ENCODE peak calls at places on chromosome 2, in nine cellular contexts. One of them, this sample, is unnamed.

GRCh38 chr2:214856116-214856515 is 46.6 kb upstream of the BARD1 start:
- DNase-seq in GM13977: no peak
- DNase-seq in activated CD8-positive, alpha-beta memory T cell treated with anti-CD3 and anti-CD28 coated beads for 48 hours: no peak
- DNase-seq in activated T-cell treated with anti-CD3 and anti-CD28 coated beads, Interleukin-2, amount 50 U/mL, for 72 hours: no peak
- DNase-seq in activated CD4-positive, alpha-beta T cell treated with anti-CD3 and anti-CD28 coated beads, Interleukin-2, amount 50 U/mL, for 48 hours: no peak
- DNase-seq in stimulated activated CD4-positive, alpha-beta T cell treated with anti-CD3 and anti-CD28 coated beads, TNF-alpha, amount 100 ng/mL, for 4 hours: no peak
- DNase-seq in kidney glomerular epithelial cell: peak; percentile 28
- DNase-seq in coronary artery: no peak
- DNase-seq in Right ventricle myocardium superior: no peak
- DNase-seq in this sample: no peak

GRCh38 chr2:55163895-55164509 is 68.1 kb downstream of the CLHC1 start:
- DNase-seq in GM13977: no peak
- DNase-seq in activated CD8-positive, alpha-beta memory T cell treated with anti-CD3 and anti-CD28 coated beads for 48 hours: no peak
- DNase-seq in activated T-cell treated with anti-CD3 and anti-CD28 coated beads, Interleukin-2, amount 50 U/mL, for 72 hours: no peak
- DNase-seq in activated CD4-positive, alpha-beta T cell treated with anti-CD3 and anti-CD28 coated beads, Interleukin-2, amount 50 U/mL, for 48 hours: no peak
- DNase-seq in stimulated activated CD4-positive, alpha-beta T cell treated with anti-CD3 and anti-CD28 coated beads, TNF-alpha, amount 100 ng/mL, for 4 hours: no peak
- DNase-seq in kidney glomerular epithelial cell: peak; percentile 14
- DNase-seq in coronary artery: no peak
- DNase-seq in Right ventricle myocardium superior: no peak
- DNase-seq in this sample: no peak

GRCh38 chr2:88545118-88545517 is 82.1 kb downstream of the EIF2AK3 start:
- DNase-seq in GM13977: peak; percentile 43
- DNase-seq in activated CD8-positive, alpha-beta memory T cell treated with anti-CD3 and anti-CD28 coated beads for 48 hours: no peak
- DNase-seq in activated T-cell treated with anti-CD3 and anti-CD28 coated beads, Interleukin-2, amount 50 U/mL, for 72 hours: no peak
- DNase-seq in activated CD4-positive, alpha-beta T cell treated with anti-CD3 and anti-CD28 coated beads, Interleukin-2, amount 50 U/mL, for 48 hours: no peak
- DNase-seq in stimulated activated CD4-positive, alpha-beta T cell treated with anti-CD3 and anti-CD28 coated beads, TNF-alpha, amount 100 ng/mL, for 4 hours: no peak
- DNase-seq in kidney glomerular epithelial cell: no peak
- DNase-seq in coronary artery: no peak
- DNase-seq in Right ventricle myocardium superior: no peak
- DNase-seq in this sample: peak; percentile 83

GRCh38 chr2:102660574-102660973 is 41.2 kb downstream of the SLC9A2 start:
- DNase-seq in GM13977: no peak
- DNase-seq in activated CD8-positive, alpha-beta memory T cell treated with anti-CD3 and anti-CD28 coated beads for 48 hours: no peak
- DNase-seq in activated T-cell treated with anti-CD3 and anti-CD28 coated beads, Interleukin-2, amount 50 U/mL, for 72 hours: no peak
- DNase-seq in activated CD4-positive, alpha-beta T cell treated with anti-CD3 and anti-CD28 coated beads, Interleukin-2, amount 50 U/mL, for 48 hours: no peak
- DNase-seq in stimulated activated CD4-positive, alpha-beta T cell treated with anti-CD3 and anti-CD28 coated beads, TNF-alpha, amount 100 ng/mL, for 4 hours: no peak
- DNase-seq in kidney glomerular epithelial cell: no peak
- DNase-seq in coronary artery: no peak
- DNase-seq in Right ventricle myocardium superior: no peak
- DNase-seq in this sample: no peak

GRCh38 chr2:75022516-75022915 is 64.1 kb downstream of the POLE4 start:
- DNase-seq in GM13977: no peak
- DNase-seq in activated CD8-positive, alpha-beta memory T cell treated with anti-CD3 and anti-CD28 coated beads for 48 hours: no peak
- DNase-seq in activated T-cell treated with anti-CD3 and anti-CD28 coated beads, Interleukin-2, amount 50 U/mL, for 72 hours: no peak
- DNase-seq in activated CD4-positive, alpha-beta T cell treated with anti-CD3 and anti-CD28 coated beads, Interleukin-2, amount 50 U/mL, for 48 hours: no peak
- DNase-seq in stimulated activated CD4-positive, alpha-beta T cell treated with anti-CD3 and anti-CD28 coated beads, TNF-alpha, amount 100 ng/mL, for 4 hours: no peak
- DNase-seq in kidney glomerular epithelial cell: no peak
- DNase-seq in coronary artery: no peak
- DNase-seq in Right ventricle myocardium superior: no peak
- DNase-seq in this sample: no peak

GRCh38 chr2:235085476-235085875 is 133.7 kb downstream of the SH3BP4 start:
- DNase-seq in GM13977: no peak
- DNase-seq in activated CD8-positive, alpha-beta memory T cell treated with anti-CD3 and anti-CD28 coated beads for 48 hours: no peak
- DNase-seq in activated T-cell treated with anti-CD3 and anti-CD28 coated beads, Interleukin-2, amount 50 U/mL, for 72 hours: no peak
- DNase-seq in activated CD4-positive, alpha-beta T cell treated with anti-CD3 and anti-CD28 coated beads, Interleukin-2, amount 50 U/mL, for 48 hours: no peak
- DNase-seq in stimulated activated CD4-positive, alpha-beta T cell treated with anti-CD3 and anti-CD28 coated beads, TNF-alpha, amount 100 ng/mL, for 4 hours: no peak
- DNase-seq in kidney glomerular epithelial cell: no peak
- DNase-seq in coronary artery: no peak
- DNase-seq in Right ventricle myocardium superior: no peak
- DNase-seq in this sample: no peak

GRCh38 chr2:153477641-153478288 is 797 bp downstream of the RPRM start:
- DNase-seq in GM13977: no peak
- DNase-seq in activated CD8-positive, alpha-beta memory T cell treated with anti-CD3 and anti-CD28 coated beads for 48 hours: no peak
- DNase-seq in activated T-cell treated with anti-CD3 and anti-CD28 coated beads, Interleukin-2, amount 50 U/mL, for 72 hours: no peak
- DNase-seq in activated CD4-positive, alpha-beta T cell treated with anti-CD3 and anti-CD28 coated beads, Interleukin-2, amount 50 U/mL, for 48 hours: peak; percentile 3
- DNase-seq in stimulated activated CD4-positive, alpha-beta T cell treated with anti-CD3 and anti-CD28 coated beads, TNF-alpha, amount 100 ng/mL, for 4 hours: no peak
- DNase-seq in kidney glomerular epithelial cell: no peak
- DNase-seq in coronary artery: no peak
- DNase-seq in Right ventricle myocardium superior: no peak
- DNase-seq in this sample: no peak

GRCh38 chr2:156445311-156446218 is 9.4 kb downstream of the GPD2 start:
- DNase-seq in GM13977: no peak
- DNase-seq in activated CD8-positive, alpha-beta memory T cell treated with anti-CD3 and anti-CD28 coated beads for 48 hours: no peak
- DNase-seq in activated T-cell treated with anti-CD3 and anti-CD28 coated beads, Interleukin-2, amount 50 U/mL, for 72 hours: no peak
- DNase-seq in activated CD4-positive, alpha-beta T cell treated with anti-CD3 and anti-CD28 coated beads, Interleukin-2, amount 50 U/mL, for 48 hours: no peak
- DNase-seq in stimulated activated CD4-positive, alpha-beta T cell treated with anti-CD3 and anti-CD28 coated beads, TNF-alpha, amount 100 ng/mL, for 4 hours: no peak
- DNase-seq in kidney glomerular epithelial cell: peak; percentile 80
- DNase-seq in coronary artery: no peak
- DNase-seq in Right ventricle myocardium superior: no peak
- DNase-seq in this sample: no peak

GRCh38 chr2:11342561-11343343 is 1.7 kb downstream of the ROCK2 start:
- DNase-seq in GM13977: no peak
- DNase-seq in activated CD8-positive, alpha-beta memory T cell treated with anti-CD3 and anti-CD28 coated beads for 48 hours: no peak
- DNase-seq in activated T-cell treated with anti-CD3 and anti-CD28 coated beads, Interleukin-2, amount 50 U/mL, for 72 hours: no peak
- DNase-seq in activated CD4-positive, alpha-beta T cell treated with anti-CD3 and anti-CD28 coated beads, Interleukin-2, amount 50 U/mL, for 48 hours: peak; percentile 2
- DNase-seq in stimulated activated CD4-positive, alpha-beta T cell treated with anti-CD3 and anti-CD28 coated beads, TNF-alpha, amount 100 ng/mL, for 4 hours: no peak
- DNase-seq in kidney glomerular epithelial cell: peak; percentile 72
- DNase-seq in coronary artery: no peak
- DNase-seq in Right ventricle myocardium superior: no peak
- DNase-seq in this sample: no peak

GRCh38 chr2:200335657-200336056 is 29.2 kb downstream of the SPATS2L start:
- DNase-seq in GM13977: no peak
- DNase-seq in activated CD8-positive, alpha-beta memory T cell treated with anti-CD3 and anti-CD28 coated beads for 48 hours: no peak
- DNase-seq in activated T-cell treated with anti-CD3 and anti-CD28 coated beads, Interleukin-2, amount 50 U/mL, for 72 hours: no peak
- DNase-seq in activated CD4-positive, alpha-beta T cell treated with anti-CD3 and anti-CD28 coated beads, Interleukin-2, amount 50 U/mL, for 48 hours: no peak
- DNase-seq in stimulated activated CD4-positive, alpha-beta T cell treated with anti-CD3 and anti-CD28 coated beads, TNF-alpha, amount 100 ng/mL, for 4 hours: no peak
- DNase-seq in kidney glomerular epithelial cell: no peak
- DNase-seq in coronary artery: no peak
- DNase-seq in Right ventricle myocardium superior: no peak
- DNase-seq in this sample: no peak

GRCh38 chr2:127014630-127015029 is 92.3 kb downstream of the BIN1 start:
- DNase-seq in GM13977: no peak
- DNase-seq in activated CD8-positive, alpha-beta memory T cell treated with anti-CD3 and anti-CD28 coated beads for 48 hours: no peak
- DNase-seq in activated T-cell treated with anti-CD3 and anti-CD28 coated beads, Interleukin-2, amount 50 U/mL, for 72 hours: no peak
- DNase-seq in activated CD4-positive, alpha-beta T cell treated with anti-CD3 and anti-CD28 coated beads, Interleukin-2, amount 50 U/mL, for 48 hours: no peak
- DNase-seq in stimulated activated CD4-positive, alpha-beta T cell treated with anti-CD3 and anti-CD28 coated beads, TNF-alpha, amount 100 ng/mL, for 4 hours: no peak
- DNase-seq in kidney glomerular epithelial cell: no peak
- DNase-seq in coronary artery: no peak
- DNase-seq in Right ventricle myocardium superior: no peak
- DNase-seq in this sample: no peak

GRCh38 chr2:46967990-46968647 is 52.5 kb upstream of the MCFD2 start:
- DNase-seq in GM13977: no peak
- DNase-seq in activated CD8-positive, alpha-beta memory T cell treated with anti-CD3 and anti-CD28 coated beads for 48 hours: no peak
- DNase-seq in activated T-cell treated with anti-CD3 and anti-CD28 coated beads, Interleukin-2, amount 50 U/mL, for 72 hours: no peak
- DNase-seq in activated CD4-positive, alpha-beta T cell treated with anti-CD3 and anti-CD28 coated beads, Interleukin-2, amount 50 U/mL, for 48 hours: no peak
- DNase-seq in stimulated activated CD4-positive, alpha-beta T cell treated with anti-CD3 and anti-CD28 coated beads, TNF-alpha, amount 100 ng/mL, for 4 hours: no peak
- DNase-seq in kidney glomerular epithelial cell: peak; percentile 76
- DNase-seq in coronary artery: peak; percentile 95
- DNase-seq in Right ventricle myocardium superior: peak; percentile 83
- DNase-seq in this sample: peak; percentile 72

GRCh38 chr2:200042944-200043343 is 87.6 kb downstream of the MAIP1 start:
- DNase-seq in GM13977: no peak
- DNase-seq in activated CD8-positive, alpha-beta memory T cell treated with anti-CD3 and anti-CD28 coated beads for 48 hours: no peak
- DNase-seq in activated T-cell treated with anti-CD3 and anti-CD28 coated beads, Interleukin-2, amount 50 U/mL, for 72 hours: no peak
- DNase-seq in activated CD4-positive, alpha-beta T cell treated with anti-CD3 and anti-CD28 coated beads, Interleukin-2, amount 50 U/mL, for 48 hours: no peak
- DNase-seq in stimulated activated CD4-positive, alpha-beta T cell treated with anti-CD3 and anti-CD28 coated beads, TNF-alpha, amount 100 ng/mL, for 4 hours: no peak
- DNase-seq in kidney glomerular epithelial cell: no peak
- DNase-seq in coronary artery: no peak
- DNase-seq in Right ventricle myocardium superior: no peak
- DNase-seq in this sample: no peak

GRCh38 chr2:67046568-67046967 is 350.6 kb upstream of the ETAA1 start:
- DNase-seq in GM13977: no peak
- DNase-seq in activated CD8-positive, alpha-beta memory T cell treated with anti-CD3 and anti-CD28 coated beads for 48 hours: no peak
- DNase-seq in activated T-cell treated with anti-CD3 and anti-CD28 coated beads, Interleukin-2, amount 50 U/mL, for 72 hours: no peak
- DNase-seq in activated CD4-positive, alpha-beta T cell treated with anti-CD3 and anti-CD28 coated beads, Interleukin-2, amount 50 U/mL, for 48 hours: no peak
- DNase-seq in stimulated activated CD4-positive, alpha-beta T cell treated with anti-CD3 and anti-CD28 coated beads, TNF-alpha, amount 100 ng/mL, for 4 hours: no peak
- DNase-seq in kidney glomerular epithelial cell: peak; percentile 7
- DNase-seq in coronary artery: no peak
- DNase-seq in Right ventricle myocardium superior: no peak
- DNase-seq in this sample: no peak

GRCh38 chr2:64023485-64024258 is 4.4 kb upstream of the VPS54 start:
- DNase-seq in GM13977: no peak
- DNase-seq in activated CD8-positive, alpha-beta memory T cell treated with anti-CD3 and anti-CD28 coated beads for 48 hours: no peak
- DNase-seq in activated T-cell treated with anti-CD3 and anti-CD28 coated beads, Interleukin-2, amount 50 U/mL, for 72 hours: no peak
- DNase-seq in activated CD4-positive, alpha-beta T cell treated with anti-CD3 and anti-CD28 coated beads, Interleukin-2, amount 50 U/mL, for 48 hours: no peak
- DNase-seq in stimulated activated CD4-positive, alpha-beta T cell treated with anti-CD3 and anti-CD28 coated beads, TNF-alpha, amount 100 ng/mL, for 4 hours: no peak
- DNase-seq in kidney glomerular epithelial cell: no peak
- DNase-seq in coronary artery: no peak
- DNase-seq in Right ventricle myocardium superior: no peak
- DNase-seq in this sample: no peak

GRCh38 chr2:224777563-224777939 is 61.4 kb upstream of the CCDC195 start:
- DNase-seq in GM13977: no peak
- DNase-seq in activated CD8-positive, alpha-beta memory T cell treated with anti-CD3 and anti-CD28 coated beads for 48 hours: no peak
- DNase-seq in activated T-cell treated with anti-CD3 and anti-CD28 coated beads, Interleukin-2, amount 50 U/mL, for 72 hours: no peak
- DNase-seq in activated CD4-positive, alpha-beta T cell treated with anti-CD3 and anti-CD28 coated beads, Interleukin-2, amount 50 U/mL, for 48 hours: no peak
- DNase-seq in stimulated activated CD4-positive, alpha-beta T cell treated with anti-CD3 and anti-CD28 coated beads, TNF-alpha, amount 100 ng/mL, for 4 hours: no peak
- DNase-seq in kidney glomerular epithelial cell: no peak
- DNase-seq in coronary artery: no peak
- DNase-seq in Right ventricle myocardium superior: no peak
- DNase-seq in this sample: no peak

GRCh38 chr2:114261366-114261765 is 181.1 kb upstream of the DPP10 start:
- DNase-seq in GM13977: no peak
- DNase-seq in activated CD8-positive, alpha-beta memory T cell treated with anti-CD3 and anti-CD28 coated beads for 48 hours: no peak
- DNase-seq in activated T-cell treated with anti-CD3 and anti-CD28 coated beads, Interleukin-2, amount 50 U/mL, for 72 hours: no peak
- DNase-seq in activated CD4-positive, alpha-beta T cell treated with anti-CD3 and anti-CD28 coated beads, Interleukin-2, amount 50 U/mL, for 48 hours: no peak
- DNase-seq in stimulated activated CD4-positive, alpha-beta T cell treated with anti-CD3 and anti-CD28 coated beads, TNF-alpha, amount 100 ng/mL, for 4 hours: no peak
- DNase-seq in kidney glomerular epithelial cell: no peak
- DNase-seq in coronary artery: no peak
- DNase-seq in Right ventricle myocardium superior: no peak
- DNase-seq in this sample: no peak

GRCh38 chr2:134715932-134716643 is 2.7 kb downstream of the TMEM163 start:
- DNase-seq in GM13977: no peak
- DNase-seq in activated CD8-positive, alpha-beta memory T cell treated with anti-CD3 and anti-CD28 coated beads for 48 hours: no peak
- DNase-seq in activated T-cell treated with anti-CD3 and anti-CD28 coated beads, Interleukin-2, amount 50 U/mL, for 72 hours: no peak
- DNase-seq in activated CD4-positive, alpha-beta T cell treated with anti-CD3 and anti-CD28 coated beads, Interleukin-2, amount 50 U/mL, for 48 hours: no peak
- DNase-seq in stimulated activated CD4-positive, alpha-beta T cell treated with anti-CD3 and anti-CD28 coated beads, TNF-alpha, amount 100 ng/mL, for 4 hours: no peak
- DNase-seq in kidney glomerular epithelial cell: no peak
- DNase-seq in coronary artery: no peak
- DNase-seq in Right ventricle myocardium superior: no peak
- DNase-seq in this sample: no peak

GRCh38 chr2:198100323-198100722 is 295.9 kb downstream of the PLCL1 start:
- DNase-seq in GM13977: no peak
- DNase-seq in activated CD8-positive, alpha-beta memory T cell treated with anti-CD3 and anti-CD28 coated beads for 48 hours: no peak
- DNase-seq in activated T-cell treated with anti-CD3 and anti-CD28 coated beads, Interleukin-2, amount 50 U/mL, for 72 hours: no peak
- DNase-seq in activated CD4-positive, alpha-beta T cell treated with anti-CD3 and anti-CD28 coated beads, Interleukin-2, amount 50 U/mL, for 48 hours: no peak
- DNase-seq in stimulated activated CD4-positive, alpha-beta T cell treated with anti-CD3 and anti-CD28 coated beads, TNF-alpha, amount 100 ng/mL, for 4 hours: no peak
- DNase-seq in kidney glomerular epithelial cell: peak; percentile 31
- DNase-seq in coronary artery: no peak
- DNase-seq in Right ventricle myocardium superior: no peak
- DNase-seq in this sample: no peak

GRCh38 chr2:25698752-25699151 is 25.4 kb upstream of the DTNB start:
- DNase-seq in GM13977: no peak
- DNase-seq in activated CD8-positive, alpha-beta memory T cell treated with anti-CD3 and anti-CD28 coated beads for 48 hours: no peak
- DNase-seq in activated T-cell treated with anti-CD3 and anti-CD28 coated beads, Interleukin-2, amount 50 U/mL, for 72 hours: peak; percentile 2
- DNase-seq in activated CD4-positive, alpha-beta T cell treated with anti-CD3 and anti-CD28 coated beads, Interleukin-2, amount 50 U/mL, for 48 hours: no peak
- DNase-seq in stimulated activated CD4-positive, alpha-beta T cell treated with anti-CD3 and anti-CD28 coated beads, TNF-alpha, amount 100 ng/mL, for 4 hours: no peak
- DNase-seq in kidney glomerular epithelial cell: no peak
- DNase-seq in coronary artery: no peak
- DNase-seq in Right ventricle myocardium superior: no peak
- DNase-seq in this sample: no peak